ENCODE peak calls at places on chromosomes 16 and 17, in nine cellular contexts. J is PC-9; C is adrenal gland; F is pancreas; A is HepG2; U is PC-3; K is Peyer's patch; H is suprapubic skin; D is CD8-positive, alpha-beta T cell. L is an unnamed sample.
A peak's percentile ranks its signal among the peaks of the same experiment; 100 is the strongest.

GRCh38 chr17:49277638-49278037 is 47.1 kb upstream of the PHOSPHO1 start:
- DNase-seq in D (no peak), H (no peak), J (no peak), C (no peak), U (no peak), F (no peak), A (no peak), K (no peak), L (peak; percentile 67)

GRCh38 chr16:87764600-87765472 is 950 bp downstream of the KLHDC4 start:
- DNase-seq in J (no peak), U (no peak), F (no peak), D (peak; percentile 37), H (no peak), K (no peak), A (no peak), C (no peak), L (no peak)

GRCh38 chr17:8041249-8041928 is 2.5 kb downstream of the ALOX15B start:
- DNase-seq in F (no peak), U (peak; percentile 72), A (peak; percentile 49), D (peak; percentile 24), C (no peak), K (no peak), J (peak; percentile 51), H (no peak), L (peak; percentile 83)

GRCh38 chr17:79018045-79018695 is 5.8 kb upstream of the C1QTNF1 start:
- DNase-seq in D (no peak), H (peak; percentile 16), J (no peak), K (no peak), F (no peak), U (no peak), A (no peak), C (peak; percentile 21), L (no peak)

GRCh38 chr16:57892041-57892440 is 78.9 kb downstream of the CNGB1 start:
- DNase-seq in U (no peak), A (peak; percentile 72), H (no peak), J (no peak), K (no peak), C (no peak), F (no peak), D (no peak), L (peak; percentile 94)

GRCh38 chr17:82929011-82929622 is 89.3 kb upstream of the ZNF750 start:
- DNase-seq in F (no peak), C (peak; percentile 9), H (peak; percentile 46), A (no peak), U (no peak), J (no peak), K (no peak), D (no peak), L (no peak)

GRCh38 chr17:4946312-4946976 is 1.9 kb downstream of the PFN1 start:
- DNase-seq in D (no peak), A (no peak), U (no peak), J (no peak), H (no peak), K (no peak), F (no peak), C (no peak), L (no peak)

GRCh38 chr17:65137076-65137935 is at the start of gene RGS9:
- DNase-seq in F (peak; percentile 81), H (peak; percentile 89), K (peak; percentile 77), C (peak; percentile 81), J (peak; percentile 86), U (peak; percentile 90), D (peak; percentile 83), A (peak; percentile 52), L (peak; percentile 48)

GRCh38 chr16:66479661-66480264 is 52.7 kb downstream of the BEAN1 start:
- DNase-seq in U (no peak), J (no peak), C (no peak), H (peak; percentile 55), F (no peak), K (peak; percentile 6), D (no peak), A (no peak), L (no peak)

GRCh38 chr17:38554430-38555350 is 51.1 kb downstream of the SRCIN1 start:
- DNase-seq in C (no peak), D (no peak), A (no peak), F (no peak), J (peak; percentile 60), K (no peak), U (peak; percentile 77), H (no peak), L (peak; percentile 75)

GRCh38 chr16:23691483-23692189 is 12.9 kb downstream of the PLK1 start:
- DNase-seq in F (no peak), D (no peak), U (peak; percentile 38), H (no peak), A (no peak), J (peak; percentile 32), C (no peak), K (no peak), L (peak; percentile 34)

GRCh38 chr16:48534601-48535340 is 75.2 kb downstream of the N4BP1 start:
- DNase-seq in K (no peak), F (no peak), A (no peak), C (no peak), J (no peak), H (peak; percentile 50), D (no peak), U (no peak), L (no peak)

GRCh38 chr17:38584350-38584925 is 21.3 kb downstream of the SRCIN1 start:
- DNase-seq in F (peak; percentile 52), U (peak; percentile 59), J (peak; percentile 81), D (peak; percentile 59), A (peak; percentile 41), H (no peak), C (peak; percentile 63), K (peak; percentile 52), L (peak; percentile 32)

GRCh38 chr16:88784074-88784855 is 755 bp downstream of the PIEZO1 start:
- DNase-seq in C (peak; percentile 78), J (peak; percentile 80), F (no peak), K (peak; percentile 67), A (peak; percentile 75), U (peak; percentile 57), D (peak; percentile 51), H (peak; percentile 85), L (peak; percentile 39)

GRCh38 chr16:2460391-2460713 is 443 bp downstream of the TEDC2 start:
- DNase-seq in A (no peak), H (no peak), J (no peak), F (no peak), D (no peak), K (no peak), C (no peak), U (no peak), L (no peak)

DNA sequence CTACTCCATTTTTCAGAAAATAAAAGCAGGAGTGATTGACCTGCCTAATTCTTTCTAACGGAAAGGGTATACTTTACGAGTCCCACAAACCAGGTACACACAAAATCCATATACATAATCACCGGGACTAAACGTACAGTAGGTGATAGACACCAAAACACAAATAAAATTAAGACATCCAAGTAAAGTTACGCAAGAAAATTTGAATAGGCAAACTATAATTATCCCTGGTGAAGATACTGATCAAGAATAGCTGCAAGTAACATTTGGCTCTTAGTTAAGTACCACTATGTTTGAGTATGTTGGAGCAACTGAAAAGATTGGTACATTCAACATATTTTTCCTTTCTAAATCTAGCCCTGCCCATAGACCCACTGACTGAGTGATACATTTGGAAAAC is 1.7 kb downstream of the HELZ start:
- DNase-seq in U (no peak), F (no peak), D (no peak), J (no peak), A (no peak), K (no peak), C (no peak), H (no peak), L (no peak)
- H3K4me3 ChIP-seq in U (peak overlapping the region; percentile 93), F (peak overlapping the region; percentile 99), D (no peak overlapping the region), J (peak overlapping the region; percentile 99), A (peak overlapping the region; percentile 93), K (peak overlapping the region; percentile 91), C (no peak overlapping the region), H (peak overlapping the region; percentile 94), L (peak overlapping the region; percentile 0)

GRCh38 chr17:46850688-46851028 is 725 bp upstream of the WNT9B start:
- DNase-seq in H (no peak), K (no peak), U (no peak), A (no peak), J (no peak), F (no peak), D (no peak), C (no peak), L (no peak)
- H3K27me3 ChIP-seq in H (peaks cover 60% of the 10 kb centered on the region), K (peaks cover 17% of the 10 kb centered on the region), U (peaks cover 34% of the 10 kb centered on the region), A (peaks cover 2% of the 10 kb centered on the region), J (peaks cover 28% of the 10 kb centered on the region), F (no peaks in the 10 kb centered on the region), D (peaks cover 14% of the 10 kb centered on the region), C (peaks cover 23% of the 10 kb centered on the region), L (peaks cover 30% of the 10 kb centered on the region)

GRCh38 chr17:33967608-33968349 is 287.3 kb upstream of the CCL2 start:
- DNase-seq in C (no peak), U (no peak), K (no peak), J (no peak), F (no peak), H (no peak), D (peak; percentile 12), A (no peak), L (no peak)

GRCh38 chr17:33966410-33967063 is 288.5 kb upstream of the CCL2 start:
- DNase-seq in U (no peak), K (no peak), A (no peak), F (no peak), C (no peak), H (no peak), D (no peak), J (no peak), L (no peak)

GRCh38 chr17:33962857-33963655 is 292.0 kb upstream of the CCL2 start:
- DNase-seq in H (no peak), A (no peak), D (no peak), U (no peak), F (no peak), C (no peak), J (no peak), K (no peak), L (no peak)

GRCh38 chr17:33968350-33969044 is 286.6 kb upstream of the CCL2 start:
- DNase-seq in A (no peak), J (no peak), U (no peak), K (peak; percentile 17), H (no peak), C (no peak), D (peak; percentile 24), F (no peak), L (no peak)

DNA sequence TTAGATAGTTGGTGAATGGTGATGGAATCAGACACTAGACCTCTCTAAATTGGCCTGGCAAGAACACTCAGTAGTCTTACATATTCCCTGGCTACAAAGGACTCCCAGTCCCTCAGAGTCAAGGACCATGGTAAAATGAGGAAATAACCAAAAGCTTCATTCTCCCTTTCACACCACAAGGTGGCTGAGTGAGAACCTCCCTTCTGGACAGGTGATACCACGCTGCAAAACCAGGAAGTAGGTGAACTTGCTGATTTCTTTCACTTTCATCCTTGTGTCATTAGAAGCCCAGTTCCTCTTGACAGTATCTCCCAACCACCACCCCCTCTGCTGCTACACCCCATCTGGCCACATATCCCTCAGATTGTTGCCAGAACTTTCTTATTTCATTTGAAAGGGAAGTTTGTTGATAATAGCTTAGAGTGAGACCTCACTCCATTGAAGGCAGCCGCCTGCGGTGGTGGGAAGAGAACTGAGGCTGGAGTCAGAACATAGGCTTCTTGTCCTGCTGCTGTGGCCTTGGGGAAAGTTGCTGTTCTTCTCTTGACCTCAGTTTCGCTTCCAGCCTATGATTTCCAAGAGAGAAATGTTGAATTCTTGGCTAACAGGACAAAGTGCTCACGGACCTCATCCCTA is 290.6 kb upstream of the CCL2 start:
- DNase-seq in F (no peak), U (no peak), H (no peak), K (peak; percentile 17), J (no peak), A (peak; percentile 23), C (no peak), D (no peak), L (no peak)
- TF ChIP-seq CTCF in F (no peak), U (no peak), H (no peak), K (no peak), J (no peak), A (no peak), C (no peak), D (no peak), L (no peak)

GRCh38 chr17:21001111-21001812 is 41.5 kb downstream of the USP22 start:
- DNase-seq in C (no peak), J (no peak), U (no peak), A (no peak), D (no peak), K (no peak), F (no peak), H (no peak), L (no peak)
- H3K4me3 ChIP-seq in C (no peak overlapping the region), J (no peak overlapping the region), U (no peak overlapping the region), A (no peak overlapping the region), D (no peak overlapping the region), K (no peak overlapping the region), F (no peak overlapping the region), H (no peak overlapping the region), L (no peak overlapping the region)

L was measured in bronchial epithelial cell.